ENCODE peak calls at places on chromosomes 11 and 22, in eight cellular contexts. M is cardiac muscle cell; T is stimulated activated CD4-positive, alpha-beta T cell treated with anti-CD3 and anti-CD28 coated beads, Interleukin-1b, Interleukin-23, amount 100 ng/mL, for 24 hours; C is nephron progenitor cell; K is NCI-H510A; L is activated CD8-positive, alpha-beta memory T cell treated with anti-CD3 and anti-CD28 coated beads for 48 hours; N is activated CD4-positive, alpha-beta T cell treated with anti-CD3 and anti-CD28 coated beads for 24 hours; Q is foreskin fibroblast. I is an unnamed sample.

GRCh38 chr11:8689726-8690255 is 7.2 kb downstream of the RPL27A start:
- DNase-seq in M (no peak), T (no peak), N (no peak), C (no peak), L (no peak), Q (no peak), K (no peak), I (no peak)

GRCh38 chr11:57818812-57819211 is 57.2 kb downstream of the CTNND1 start:
- DNase-seq in M (no peak), C (no peak), K (no peak), N (no peak), Q (no peak), L (no peak), T (no peak), I (no peak)

GRCh38 chr11:128465531-128465930 is 121.8 kb downstream of the ETS1 start:
- DNase-seq in K (no peak), N (no peak), Q (no peak), M (no peak), T (no peak), C (no peak), L (no peak), I (no peak)

GRCh38 chr22:46824348-46824909 is 62.0 kb downstream of the TBC1D22A start:
- DNase-seq in C (no peak), L (no peak), T (no peak), Q (no peak), N (no peak), M (no peak), K (no peak), I (no peak)

GRCh38 chr11:34890812-34891211 is 25.4 kb downstream of the APIP start:
- DNase-seq in C (no peak), K (no peak), Q (peak), M (peak), N (no peak), L (no peak), T (no peak), I (no peak)

GRCh38 chr11:113577356-113578163 is 102.4 kb upstream of the DRD2 start:
- DNase-seq in K (peak), T (no peak), N (no peak), C (no peak), Q (no peak), L (no peak), M (no peak), I (peak)

GRCh38 chr22:17109113-17109865 is 11.9 kb downstream of the TMEM121B start:
- DNase-seq in N (no peak), M (no peak), K (no peak), L (no peak), T (no peak), C (no peak), Q (no peak), I (no peak)

GRCh38 chr22:49566693-49567092 is 261.0 kb downstream of the BRD1 start:
- DNase-seq in N (no peak), L (no peak), T (no peak), Q (no peak), K (no peak), C (no peak), M (no peak), I (no peak)

GRCh38 chr11:86807356-86807755 is 7.0 kb downstream of the PRSS23 start:
- DNase-seq in M (no peak), L (no peak), K (no peak), Q (no peak), N (no peak), C (no peak), T (no peak), I (no peak)

GRCh38 chr22:32534252-32535215 is 59.9 kb downstream of the FBXO7 start:
- DNase-seq in M (no peak), K (no peak), C (no peak), L (no peak), Q (peak), N (no peak), T (no peak), I (no peak)

I was measured in BE2C.